ENCODE peak calls at places on chromosomes 13 and 19, in eight cellular contexts. P, Q, V, D, K, N, J and X are unnamed samples.

GRCh38 chr19:46946611-46947238 is 72.9 kb upstream of the NPAS1 start:
- DNase-seq in D (no peak), P (no peak), N (no peak), Q (no peak), V (no peak), J (no peak), K (no peak), X (no peak)

GRCh38 chr13:40069173-40070044 is 413.9 kb downstream of the COG6 start:
- DNase-seq in K (peak; percentile 58), P (peak; percentile 77), J (peak; percentile 27), Q (no peak), V (peak; percentile 83), D (peak; percentile 82), N (peak; percentile 79), X (peak; percentile 88)

GRCh38 chr13:44969858-44970484 is 19.3 kb downstream of the NUFIP1 start:
- DNase-seq in D (peak; percentile 77), Q (no peak), N (peak; percentile 19), V (peak; percentile 70), P (no peak), K (no peak), J (no peak), X (no peak)

GRCh38 chr19:19423322-19423721 is 17.8 kb downstream of the GATAD2A start:
- DNase-seq in N (no peak), D (no peak), P (no peak), K (no peak), Q (no peak), V (no peak), J (no peak), X (no peak)

GRCh38 chr13:26509491-26509890 is 48.0 kb upstream of the WASF3 start:
- DNase-seq in N (no peak), P (no peak), K (no peak), D (no peak), J (no peak), Q (no peak), V (no peak), X (no peak)

GRCh38 chr19:18543814-18544475 is 572 bp upstream of the FKBP8 start:
- DNase-seq in P (peak; percentile 34), Q (no peak), N (peak; percentile 91), J (no peak), D (peak; percentile 77), K (no peak), V (peak; percentile 64), X (no peak)

GRCh38 chr13:24032252-24032651 is 128.3 kb upstream of the SPATA13 start:
- DNase-seq in N (no peak), P (no peak), J (no peak), K (no peak), D (peak; percentile 83), Q (peak; percentile 72), V (peak; percentile 86), X (no peak)

GRCh38 chr19:36579255-36579654 is 6.2 kb upstream of the ZNF529 start:
- DNase-seq in N (no peak), D (no peak), V (no peak), P (no peak), Q (no peak), K (no peak), J (no peak), X (no peak)

GRCh38 chr13:69856331-69856730 is 251.3 kb upstream of the ATXN8OS start:
- DNase-seq in J (no peak), D (no peak), P (no peak), Q (no peak), N (no peak), K (no peak), V (no peak), X (no peak)

GRCh38 chr19:48613024-48613851 is 1.6 kb downstream of the FAM83E start:
- DNase-seq in N (peak; percentile 26), P (no peak), Q (no peak), K (no peak), D (no peak), J (no peak), V (no peak), X (no peak)

GRCh38 chr13:98731925-98732324 is 20.5 kb downstream of the SLC15A1 start:
- DNase-seq in V (no peak), K (no peak), N (no peak), P (no peak), D (no peak), J (no peak), Q (no peak), X (no peak)

DNA sequence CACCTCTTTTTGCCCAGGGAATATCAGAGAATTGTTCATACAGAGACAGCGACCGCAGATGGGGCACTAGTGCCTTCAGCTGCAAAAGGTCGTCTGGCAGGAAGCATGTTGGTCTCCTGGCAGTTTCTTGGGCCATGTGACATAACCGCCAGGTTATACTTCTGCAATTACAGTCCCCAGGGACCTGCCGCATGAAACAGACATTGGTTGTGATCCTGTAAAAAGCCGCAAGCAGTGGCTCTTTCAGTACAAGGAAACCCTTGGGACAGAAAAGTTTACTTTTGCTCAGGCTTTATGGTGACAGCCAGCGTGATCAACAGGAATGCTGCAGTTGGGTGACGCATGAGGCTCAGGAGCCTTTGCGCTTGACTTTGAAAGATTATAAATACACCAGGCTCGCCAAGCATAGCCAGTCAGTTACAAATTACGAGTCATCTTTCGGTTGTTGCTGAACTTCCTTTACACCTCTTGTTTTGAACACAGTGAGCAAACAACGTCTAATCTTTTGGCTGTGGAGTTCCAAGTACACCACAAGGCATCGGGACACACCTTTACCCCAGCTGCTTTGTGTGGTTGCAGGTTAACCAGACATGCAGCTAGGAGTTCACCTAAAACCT is 50.5 kb upstream of the UBE2L5 start:
- DNase-seq in Q (peak; percentile 9), V (peak; percentile 83), P (no peak), D (peak; percentile 37), K (no peak), J (no peak), N (peak; percentile 97), X (no peak)
- TF ChIP-seq CTCF in Q (no peak), V (no peak), P (no peak), D (no peak), K (no peak), J (no peak), N (no peak), X (no peak)

GRCh38 chr19:17450264-17451075 is 2.0 kb upstream of the TMEM221 start:
- DNase-seq in N (peak; percentile 63), Q (no peak), P (no peak), V (no peak), D (no peak), K (no peak), J (no peak), X (no peak)

GRCh38 chr19:17447704-17448189 is 721 bp downstream of the TMEM221 start:
- DNase-seq in Q (no peak), V (no peak), P (no peak), D (no peak), N (no peak), K (no peak), J (no peak), X (no peak)

GRCh38 chr19:17451820-17452219 is 3.4 kb upstream of the TMEM221 start:
- DNase-seq in D (no peak), Q (no peak), K (no peak), P (no peak), J (no peak), N (no peak), V (no peak), X (no peak)

GRCh38 chr19:17445526-17446165 is 2.8 kb downstream of the TMEM221 start:
- DNase-seq in V (no peak), J (no peak), N (no peak), D (no peak), Q (no peak), P (no peak), K (no peak), X (no peak)

DNA sequence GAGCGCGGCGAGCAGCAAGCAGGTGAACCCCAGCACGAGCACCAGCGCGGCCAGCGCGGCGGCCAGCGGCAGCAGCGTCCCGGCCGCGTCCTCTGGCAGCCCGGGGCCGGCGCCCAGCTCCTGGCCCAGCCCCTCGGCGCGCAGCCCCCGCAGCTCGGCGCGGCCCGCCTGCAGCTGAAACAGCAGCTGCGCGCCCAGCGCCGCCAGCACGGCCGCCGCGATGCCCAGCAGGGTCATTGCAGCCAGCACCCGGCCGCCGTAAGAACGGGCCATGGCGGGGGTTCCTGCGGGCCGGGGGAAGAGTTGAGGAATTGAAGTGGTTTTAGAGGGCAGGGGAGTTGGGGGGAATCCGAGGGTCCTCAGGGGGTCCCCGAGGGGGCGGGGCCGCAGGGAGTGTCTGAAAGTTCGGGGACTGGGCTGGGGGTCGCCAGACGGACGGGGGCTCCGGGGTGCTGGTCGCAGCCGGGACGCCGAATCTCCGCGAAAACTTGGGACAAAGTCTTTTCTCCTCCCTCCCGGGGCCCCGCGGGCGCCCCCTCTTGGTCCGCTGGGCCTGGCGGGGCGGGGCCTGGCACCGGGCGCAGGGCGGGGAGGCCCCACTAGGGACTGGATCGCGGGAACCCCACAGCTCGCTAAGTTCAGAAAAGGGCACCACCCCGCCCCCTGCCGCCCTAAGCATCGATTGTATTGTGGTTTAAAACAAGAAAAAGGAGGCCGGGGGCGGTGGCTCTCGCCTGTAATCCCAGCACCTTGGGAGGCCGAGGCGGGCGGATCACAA is at the start of gene TMEM221:
- DNase-seq in V (no peak), P (peak; percentile 41), Q (no peak), J (no peak), K (peak; percentile 71), D (peak; percentile 30), N (peak; percentile 41), X (no peak)
- TF ChIP-seq CTCF in V (peak; percentile 35), P (peak; percentile 53), Q (peak; percentile 58), J (peak; percentile 21), K (peak; percentile 72), D (peak; percentile 45), N (peak; percentile 41), X (peak; percentile 71)

DNA sequence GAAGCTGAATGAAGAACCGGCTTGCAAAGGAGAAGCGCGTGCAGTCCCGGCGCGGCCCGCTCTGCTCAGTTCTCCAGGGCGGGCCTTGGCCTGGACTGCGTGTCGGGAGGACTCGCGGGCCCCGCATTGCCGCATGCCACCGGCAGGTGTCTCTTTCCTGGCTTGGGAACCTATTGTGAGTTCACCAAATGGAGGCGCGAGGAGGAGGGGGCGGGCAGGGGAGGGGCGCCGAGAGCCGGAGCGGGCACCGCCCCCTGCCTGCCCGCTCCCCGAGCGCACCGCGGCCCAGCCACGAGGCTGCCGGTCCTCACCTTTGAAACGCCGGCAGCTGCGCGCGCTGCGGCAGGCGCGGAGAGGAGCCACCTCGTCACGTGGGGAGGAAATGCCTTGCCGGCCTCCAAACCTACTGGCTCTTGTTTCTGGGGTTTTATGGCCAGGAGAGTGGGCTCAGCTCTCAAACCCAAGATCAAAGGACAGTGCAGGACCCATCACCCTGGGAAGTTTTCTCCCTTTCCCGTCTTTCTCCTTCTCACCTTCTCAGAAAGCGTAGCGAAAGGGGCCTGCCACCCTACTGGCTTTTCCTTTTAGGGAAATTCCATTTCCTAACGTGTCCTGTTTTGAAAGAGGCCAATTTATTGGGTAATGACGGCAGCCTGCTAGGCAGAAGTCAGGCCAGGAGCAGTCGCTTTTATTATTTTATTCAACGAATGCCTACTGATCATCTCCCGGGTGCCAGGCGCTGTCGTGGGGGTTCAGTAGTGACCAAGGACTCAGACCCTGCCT is 13.8 kb upstream of the UBE2L5 start:
- DNase-seq in Q (no peak), V (peak; percentile 89), D (peak; percentile 88), J (peak; percentile 43), N (peak; percentile 92), K (peak; percentile 94), P (peak; percentile 93), X (peak; percentile 95)
- TF ChIP-seq CTCF in Q (peak; percentile 86), V (peak; percentile 57), D (peak; percentile 74), J (peak; percentile 31), N (peak; percentile 72), K (peak; percentile 74), P (peak; percentile 83), X (peak; percentile 73)

GRCh38 chr13:42798118-42798517 is 16.7 kb downstream of the FAM216B start:
- DNase-seq in J (no peak), V (no peak), P (no peak), D (no peak), K (no peak), Q (no peak), N (no peak), X (no peak)

GRCh38 chr13:42794572-42795275 is 13.3 kb downstream of the FAM216B start:
- DNase-seq in K (no peak), Q (no peak), J (no peak), D (no peak), N (no peak), V (no peak), P (no peak), X (no peak)

GRCh38 chr13:42796747-42797356 is 15.5 kb downstream of the FAM216B start:
- DNase-seq in V (no peak), D (no peak), N (no peak), Q (no peak), J (no peak), P (no peak), K (no peak), X (no peak)
- TF ChIP-seq CTCF in V (no peak), D (no peak), N (no peak), Q (no peak), J (no peak), P (no peak), K (no peak), X (no peak)